ENCODE peak calls at places on chromosome X, in five cellular contexts. T, Z, U, W and H are unnamed samples.

GRCh38 chrX:106168107-106168506 is at the start of gene PWWP3B:
- DNase-seq in T (peak; percentile 80), Z (no peak), U (no peak), W (peak; percentile 48), H (no peak)

GRCh38 chrX:130028196-130028595 is 45.8 kb downstream of the BCORL1 start:
- DNase-seq in T (peak; percentile 66), Z (no peak), U (peak; percentile 59), W (no peak), H (peak; percentile 48)

GRCh38 chrX:485368-485767 is 98.7 kb upstream of the PPP2R3B start:
- DNase-seq in T (no peak), Z (no peak), U (no peak), W (no peak), H (no peak)

GRCh38 chrX:50629774-50630173 is 159.1 kb upstream of the DGKK start:
- DNase-seq in T (no peak), Z (no peak), U (no peak), W (no peak), H (no peak)

GRCh38 chrX:154351183-154352011 is 23.0 kb downstream of the FLNA start:
- DNase-seq in T (no peak), Z (no peak), U (no peak), W (no peak), H (no peak)

GRCh38 chrX:9064694-9065093 is 30.8 kb upstream of the FAM9B start:
- DNase-seq in T (no peak), Z (no peak), U (no peak), W (no peak), H (no peak)

GRCh38 chrX:26511621-26512363 is 295.8 kb downstream of the MAGEB5 start:
- DNase-seq in T (no peak), Z (no peak), U (no peak), W (no peak), H (no peak)

GRCh38 chrX:129744881-129745321 is 6.1 kb downstream of the XPNPEP2 start:
- DNase-seq in T (no peak), Z (no peak), U (no peak), W (no peak), H (no peak)

GRCh38 chrX:15849555-15849954 is 5.1 kb downstream of the AP1S2 start:
- DNase-seq in T (peak; percentile 27), Z (peak; percentile 60), U (peak; percentile 11), W (no peak), H (peak; percentile 22)

GRCh38 chrX:72360326-72360725 is 54.6 kb upstream of the CITED1 start:
- DNase-seq in T (no peak), Z (no peak), U (no peak), W (no peak), H (no peak)

GRCh38 chrX:15864629-15865028 is 10.0 kb upstream of the AP1S2 start:
- DNase-seq in T (peak; percentile 35), Z (no peak), U (no peak), W (no peak), H (no peak)

GRCh38 chrX:102085706-102086105 is 39.8 kb upstream of the TCEAL2 start:
- DNase-seq in T (peak; percentile 1), Z (no peak), U (no peak), W (no peak), H (no peak)

GRCh38 chrX:19174401-19175025 is 52.2 kb upstream of the ADGRG2 start:
- DNase-seq in T (peak; percentile 15), Z (no peak), U (no peak), W (no peak), H (peak; percentile 49)

GRCh38 chrX:132171478-132171877 is 43.7 kb upstream of the FRMD7 start:
- DNase-seq in T (peak; percentile 7), Z (no peak), U (no peak), W (no peak), H (no peak)

GRCh38 chrX:56766554-56767412 is 37.7 kb downstream of the NBDY start:
- DNase-seq in T (peak; percentile 48), Z (no peak), U (no peak), W (no peak), H (peak; percentile 42)

GRCh38 chrX:18674788-18675735 is 3.2 kb upstream of the RS1 start:
- DNase-seq in T (peak; percentile 70), Z (peak; percentile 72), U (peak; percentile 86), W (peak; percentile 78), H (peak; percentile 85)

DNA sequence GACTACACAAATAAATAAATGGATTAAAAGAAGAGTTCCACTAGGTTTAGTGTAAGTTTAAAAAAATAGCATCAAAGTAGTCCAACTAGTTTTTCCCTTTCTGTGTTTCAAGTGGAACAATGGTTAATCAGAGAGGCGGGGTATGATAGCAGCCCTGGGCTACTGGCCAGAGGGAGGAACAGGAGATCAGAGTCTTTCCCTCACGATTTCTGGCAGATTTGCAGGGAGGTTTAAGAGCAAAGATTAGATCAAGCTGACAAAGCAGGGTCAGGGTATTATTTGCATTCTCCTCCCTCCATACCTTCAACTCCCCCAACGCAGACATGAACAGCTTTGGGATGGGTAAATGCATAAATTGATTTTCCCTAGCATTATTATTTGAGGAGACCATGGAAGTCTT is 277.6 kb upstream of the DIAPH2 start:
- DNase-seq in T (peak; percentile 61), Z (no peak), U (no peak), W (no peak), H (peak; percentile 50)
- H3K4me3 ChIP-seq in T (no peak overlapping the region), Z (no peak overlapping the region), U (no peak overlapping the region), W (no peak overlapping the region), H (peak overlapping the region; percentile 47)

DNA sequence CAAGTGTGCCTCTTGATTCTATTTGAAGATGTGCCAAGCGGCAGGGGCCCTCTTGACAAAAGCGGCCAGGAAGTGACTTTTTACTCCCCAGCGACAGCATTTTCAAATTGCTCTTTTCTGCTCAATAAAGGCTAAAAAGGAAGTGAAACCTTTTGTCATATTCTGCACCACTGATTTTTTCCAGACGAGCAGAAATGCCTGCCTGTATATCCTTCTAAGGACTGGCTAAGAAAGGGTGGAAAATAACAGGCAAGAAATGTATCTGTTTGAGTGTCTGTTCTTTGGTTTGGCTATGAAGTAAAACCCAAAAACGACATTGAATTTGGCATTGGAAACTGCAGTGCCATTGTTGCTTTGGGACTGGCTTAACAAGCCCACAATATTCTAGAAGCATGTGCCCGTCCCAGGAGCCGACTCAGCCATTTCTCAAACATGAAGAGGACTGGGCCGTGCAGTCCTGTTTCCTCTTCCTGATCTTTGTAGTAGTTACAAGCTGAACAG is 25.5 kb downstream of the TMSB4X start:
- DNase-seq in T (no peak), Z (no peak), U (no peak), W (no peak), H (no peak)
- H3K4me3 ChIP-seq in T (no peak overlapping the region), Z (no peak overlapping the region), U (no peak overlapping the region), W (no peak overlapping the region), H (no peak overlapping the region)

GRCh38 chrX:155718964-155719586 is 106.3 kb upstream of the TMLHE start:
- DNase-seq in T (peak; percentile 1), Z (no peak), U (no peak), W (peak; percentile 39), H (peak; percentile 38)
- H3K4me3 ChIP-seq in T (no peak overlapping the region), Z (no peak overlapping the region), U (no peak overlapping the region), W (peak overlapping the region; percentile 49), H (no peak overlapping the region)

DNA sequence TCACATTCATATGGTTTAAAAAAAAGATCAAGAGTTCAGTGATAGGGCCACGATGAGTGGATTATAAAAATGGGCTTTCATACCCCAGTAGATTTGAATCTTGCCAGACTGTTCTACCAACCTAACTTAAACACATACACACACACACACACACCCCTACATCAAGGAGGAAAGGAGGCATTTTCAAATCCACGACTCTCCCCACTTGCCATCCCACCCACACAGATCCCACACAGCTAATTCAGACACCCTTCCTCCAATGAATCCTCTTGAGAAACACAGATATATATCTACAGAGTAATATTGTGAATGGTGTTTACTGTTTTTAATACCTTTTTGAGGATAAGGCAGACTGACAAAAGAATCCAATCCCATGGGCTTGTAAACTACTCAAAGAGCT is 16.8 kb downstream of the SUPT20HL1 start:
- DNase-seq in T (no peak), Z (peak; percentile 84), U (no peak), W (no peak), H (no peak)
- H3K4me3 ChIP-seq in T (no peak overlapping the region), Z (no peak overlapping the region), U (no peak overlapping the region), W (no peak overlapping the region), H (no peak overlapping the region)

GRCh38 chrX:134013092-134013497 is 27.7 kb upstream of the GPC3 start:
- DNase-seq in T (peak; percentile 2), Z (no peak), U (no peak), W (no peak), H (peak; percentile 42)

GRCh38 chrX:134006484-134007161 is 21.2 kb upstream of the GPC3 start:
- DNase-seq in T (no peak), Z (no peak), U (no peak), W (no peak), H (no peak)

GRCh38 chrX:134013528-134013927 is 28.1 kb upstream of the GPC3 start:
- DNase-seq in T (no peak), Z (no peak), U (no peak), W (no peak), H (no peak)

DNA sequence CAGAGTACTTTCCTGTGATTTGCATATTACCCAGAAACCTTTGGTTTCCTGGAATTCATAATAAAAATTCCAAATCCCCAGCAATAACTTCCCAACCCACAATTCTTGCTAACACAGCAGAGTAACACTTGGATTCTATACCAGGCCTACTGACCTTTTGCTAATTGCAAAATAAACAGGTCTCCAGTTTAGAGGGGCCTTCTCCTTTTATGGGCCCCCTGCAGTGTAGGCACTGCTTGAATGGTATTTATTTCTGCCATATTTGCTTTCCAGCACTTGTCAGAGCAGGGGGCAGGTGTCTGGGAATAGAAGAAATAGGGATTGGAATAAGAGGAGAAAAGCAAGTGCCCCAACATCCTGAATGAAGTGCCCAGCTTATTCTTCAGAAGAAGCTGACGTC is 25.3 kb upstream of the GPC3 start:
- DNase-seq in T (no peak), Z (no peak), U (no peak), W (no peak), H (no peak)
- H3K4me3 ChIP-seq in T (no peak overlapping the region), Z (no peak overlapping the region), U (no peak overlapping the region), W (no peak overlapping the region), H (no peak overlapping the region)

GRCh38 chrX:46814966-46815365 is 21.9 kb upstream of the RP2 start:
- DNase-seq in T (no peak), Z (no peak), U (no peak), W (no peak), H (no peak)

GRCh38 chrX:46811101-46811500 is 25.7 kb upstream of the RP2 start:
- DNase-seq in T (no peak), Z (no peak), U (no peak), W (no peak), H (peak; percentile 52)

GRCh38 chrX:46812445-46812844 is 24.4 kb upstream of the RP2 start:
- DNase-seq in T (no peak), Z (no peak), U (no peak), W (no peak), H (no peak)
- H3K4me3 ChIP-seq in T (no peak overlapping the region), Z (no peak overlapping the region), U (no peak overlapping the region), W (no peak overlapping the region), H (no peak overlapping the region)

GRCh38 chrX:5537098-5537497 is 691.6 kb downstream of the NLGN4X start:
- DNase-seq in T (no peak), Z (no peak), U (no peak), W (no peak), H (no peak)
- H3K4me3 ChIP-seq in T (no peak overlapping the region), Z (no peak overlapping the region), U (no peak overlapping the region), W (no peak overlapping the region), H (no peak overlapping the region)

DNA sequence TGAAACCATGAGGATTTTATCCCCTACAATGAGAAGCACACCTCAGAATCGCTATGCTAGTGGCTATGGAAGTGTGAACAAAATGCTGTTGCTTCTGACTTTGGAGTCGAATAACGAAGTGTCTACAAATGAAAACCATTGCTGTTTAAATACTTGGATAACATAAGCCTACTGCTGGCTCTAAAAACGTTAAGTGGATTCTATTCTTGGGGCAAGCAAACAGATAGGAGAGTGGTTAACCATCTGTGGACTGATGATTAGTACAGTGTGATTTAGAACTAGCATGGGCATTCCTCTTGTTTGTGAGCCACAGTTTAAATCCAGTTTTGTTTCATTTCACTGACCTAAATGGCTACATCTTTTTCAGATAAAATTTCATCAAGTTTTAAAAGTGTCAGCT is 109.7 kb upstream of the PNPLA4 start:
- DNase-seq in T (no peak), Z (no peak), U (no peak), W (no peak), H (no peak)
- H3K4me3 ChIP-seq in T (no peak overlapping the region), Z (no peak overlapping the region), U (no peak overlapping the region), W (peak overlapping the region; percentile 47), H (no peak overlapping the region)